ENCODE peak calls at places on chromosome 3, in six cellular contexts. A is esophagus squamous epithelium; Y is lung; S is colonic mucosa; H is cardiac fibroblast; N is activated CD8-positive, alpha-beta T cell treated with anti-CD3 and anti-CD28 coated beads for 36 hours. L is an unnamed sample.

GRCh38 chr3:175346573-175347356 is 487.6 kb downstream of the NAALADL2 start:
- DNase-seq in A (no peak), Y (peak), S (peak), H (peak), N (no peak), L (peak)

GRCh38 chr3:113231827-113232253 is 20.5 kb downstream of the BOC start:
- DNase-seq in A (no peak), Y (no peak), S (no peak), H (peak), N (no peak), L (peak)

GRCh38 chr3:27669505-27670085 is 52.5 kb downstream of the EOMES start:
- DNase-seq in A (no peak), Y (no peak), S (no peak), H (no peak), N (peak), L (peak)

GRCh38 chr3:125684199-125684598 is 88.9 kb upstream of the OSBPL11 start:
- DNase-seq in A (no peak), Y (peak), S (no peak), H (peak), N (no peak), L (no peak)

GRCh38 chr3:180048108-180048507 is 11.4 kb upstream of the PEX5L start:
- DNase-seq in A (no peak), Y (no peak), S (no peak), H (no peak), N (no peak), L (no peak)

GRCh38 chr3:76700323-76700722 is 339.6 kb upstream of the ROBO2 start:
- DNase-seq in A (no peak), Y (no peak), S (no peak), H (no peak), N (no peak), L (no peak)

GRCh38 chr3:184145120-184145524 is 10.0 kb downstream of the EIF2B5 start:
- DNase-seq in A (no peak), Y (peak), S (peak), H (peak), N (peak), L (peak)

GRCh38 chr3:10437272-10437994 is 68.0 kb downstream of the ATP2B2 start:
- DNase-seq in A (no peak), Y (no peak), S (no peak), H (peak), N (peak), L (peak)

GRCh38 chr3:197427013-197427412 is 128.6 kb upstream of the DLG1 start:
- DNase-seq in A (no peak), Y (no peak), S (no peak), H (no peak), N (no peak), L (no peak)

GRCh38 chr3:126557415-126557745 is 1.4 kb downstream of the C3orf22 start:
- DNase-seq in A (no peak), Y (no peak), S (peak), H (no peak), N (no peak), L (no peak)

GRCh38 chr3:39531681-39532080 is 64.2 kb downstream of the MOBP start:
- DNase-seq in A (no peak), Y (no peak), S (no peak), H (peak), N (no peak), L (peak)

GRCh38 chr3:14561051-14561634 is 21.0 kb upstream of the GRIP2 start:
- DNase-seq in A (no peak), Y (no peak), S (no peak), H (peak), N (no peak), L (peak)

GRCh38 chr3:108159128-108159527 is 63.1 kb downstream of the IFT57 start:
- DNase-seq in A (no peak), Y (no peak), S (no peak), H (peak), N (no peak), L (no peak)

GRCh38 chr3:88180398-88180999 is 30.7 kb downstream of the C3orf38 start:
- DNase-seq in A (no peak), Y (no peak), S (peak), H (peak), N (peak), L (peak)

GRCh38 chr3:124347418-124347817 is 355.5 kb upstream of the ROPN1 start:
- DNase-seq in A (no peak), Y (no peak), S (no peak), H (no peak), N (no peak), L (no peak)

GRCh38 chr3:186496016-186496415 is 48.2 kb downstream of the CRYGS start:
- DNase-seq in A (no peak), Y (no peak), S (no peak), H (no peak), N (no peak), L (no peak)

GRCh38 chr3:187230011-187230410 is 32.7 kb downstream of the RTP1 start:
- DNase-seq in A (no peak), Y (no peak), S (no peak), H (no peak), N (no peak), L (no peak)

GRCh38 chr3:46708401-46709146 is 7.4 kb downstream of the TMIE start:
- DNase-seq in A (no peak), Y (no peak), S (no peak), H (no peak), N (no peak), L (no peak)

GRCh38 chr3:126715432-126715831 is 11.4 kb downstream of the CHCHD6 start:
- DNase-seq in A (no peak), Y (no peak), S (no peak), H (no peak), N (no peak), L (no peak)

GRCh38 chr3:195188530-195188917 is 82.4 kb downstream of the XXYLT1 start:
- DNase-seq in A (no peak), Y (no peak), S (no peak), H (no peak), N (no peak), L (no peak)

GRCh38 chr3:130679218-130679617 is 67.4 kb downstream of the PIK3R4 start:
- DNase-seq in A (no peak), Y (no peak), S (no peak), H (no peak), N (no peak), L (no peak)

GRCh38 chr3:194983121-194983520 is 287.8 kb downstream of the XXYLT1 start:
- DNase-seq in A (no peak), Y (no peak), S (no peak), H (no peak), N (no peak), L (no peak)

GRCh38 chr3:180093535-180093934 is 56.8 kb upstream of the PEX5L start:
- DNase-seq in A (no peak), Y (no peak), S (no peak), H (no peak), N (no peak), L (no peak)

GRCh38 chr3:147191795-147192385 is 214.5 kb downstream of the ZIC4 start:
- DNase-seq in A (no peak), Y (no peak), S (peak), H (peak), N (peak), L (peak)

GRCh38 chr3:128001576-128001975 is 50.7 kb upstream of the SEC61A1 start:
- DNase-seq in A (no peak), Y (no peak), S (no peak), H (no peak), N (no peak), L (no peak)

GRCh38 chr3:127450331-127450730 is 140.2 kb downstream of the TPRA1 start:
- DNase-seq in A (no peak), Y (no peak), S (no peak), H (no peak), N (no peak), L (no peak)

GRCh38 chr3:130621824-130622223 is 104.8 kb downstream of the COL6A6 start:
- DNase-seq in A (no peak), Y (no peak), S (no peak), H (no peak), N (no peak), L (peak)

GRCh38 chr3:36429986-36430485 is 49.7 kb downstream of the STAC start:
- DNase-seq in A (no peak), Y (no peak), S (no peak), H (no peak), N (no peak), L (no peak)

GRCh38 chr3:40304352-40304751 is 5.2 kb upstream of the EIF1B start:
- DNase-seq in A (no peak), Y (no peak), S (no peak), H (no peak), N (no peak), L (no peak)

GRCh38 chr3:171234298-171235020 is 207.9 kb upstream of the SLC2A2 start:
- DNase-seq in A (no peak), Y (no peak), S (no peak), H (no peak), N (no peak), L (no peak)

GRCh38 chr3:79983063-79983561 is 215.3 kb upstream of the ROBO1 start:
- DNase-seq in A (no peak), Y (no peak), S (no peak), H (no peak), N (no peak), L (no peak)

GRCh38 chr3:188061133-188061532 is 92.8 kb upstream of the LPP start:
- DNase-seq in A (no peak), Y (no peak), S (no peak), H (peak), N (peak), L (peak)

GRCh38 chr3:187742351-187743171 is 2.7 kb downstream of the BCL6 start:
- DNase-seq in A (no peak), Y (no peak), S (peak), H (peak), N (peak), L (peak)

GRCh38 chr3:195692781-195693427 is 27.9 kb upstream of the MUC20 start:
- DNase-seq in A (no peak), Y (no peak), S (no peak), H (no peak), N (no peak), L (no peak)

GRCh38 chr3:13879102-13879945 is 547 bp downstream of the WNT7A start:
- DNase-seq in A (no peak), Y (no peak), S (no peak), H (no peak), N (peak), L (no peak)

GRCh38 chr3:82509106-82509842 is 747.8 kb upstream of the GBE1 start:
- DNase-seq in A (no peak), Y (no peak), S (no peak), H (no peak), N (no peak), L (no peak)

GRCh38 chr3:61094608-61095007 is 156.6 kb downstream of the FHIT start:
- DNase-seq in A (no peak), Y (no peak), S (no peak), H (no peak), N (no peak), L (no peak)

GRCh38 chr3:98690876-98691275 is 72.3 kb upstream of the ST3GAL6 start:
- DNase-seq in A (no peak), Y (no peak), S (no peak), H (peak), N (no peak), L (no peak)

GRCh38 chr3:22443834-22444233 is 692.8 kb upstream of the ZNF385D start:
- DNase-seq in A (no peak), Y (no peak), S (no peak), H (no peak), N (no peak), L (no peak)

GRCh38 chr3:152517517-152517916 is 248.8 kb downstream of the MBNL1 start:
- DNase-seq in A (no peak), Y (no peak), S (no peak), H (no peak), N (no peak), L (no peak)

GRCh38 chr3:152519376-152519775 is 250.6 kb downstream of the MBNL1 start:
- DNase-seq in A (no peak), Y (no peak), S (no peak), H (no peak), N (no peak), L (no peak)

GRCh38 chr3:152513301-152513960 is 244.7 kb downstream of the MBNL1 start:
- DNase-seq in A (no peak), Y (no peak), S (no peak), H (no peak), N (no peak), L (no peak)

GRCh38 chr3:152516195-152516594 is 247.5 kb downstream of the MBNL1 start:
- DNase-seq in A (no peak), Y (no peak), S (no peak), H (no peak), N (no peak), L (no peak)

DNA sequence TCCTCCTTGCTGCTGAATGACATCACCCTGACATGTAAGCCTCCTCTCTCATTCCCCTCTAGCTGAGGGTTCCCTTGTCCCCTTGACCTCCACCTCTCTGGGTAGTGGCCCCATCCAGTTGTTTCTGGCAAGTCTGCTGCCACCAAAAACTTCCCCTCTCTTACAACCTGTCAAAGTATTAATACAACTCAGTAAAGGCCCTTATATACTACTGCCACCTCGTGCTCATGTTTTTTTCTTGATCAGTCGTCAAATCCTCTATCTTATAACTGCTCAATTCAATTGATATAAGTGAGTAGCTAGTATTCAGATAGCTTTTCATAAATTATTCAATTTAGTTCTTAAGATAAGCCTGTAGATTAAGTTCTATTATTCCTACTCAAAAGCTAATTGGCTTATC is 249.6 kb downstream of the MBNL1 start:
- DNase-seq in A (no peak), Y (no peak), S (no peak), H (no peak), N (no peak), L (no peak)
- TF ChIP-seq CTCF in A (no peak), Y (no peak), S (no peak), H (no peak), N (no peak), L (no peak)

DNA sequence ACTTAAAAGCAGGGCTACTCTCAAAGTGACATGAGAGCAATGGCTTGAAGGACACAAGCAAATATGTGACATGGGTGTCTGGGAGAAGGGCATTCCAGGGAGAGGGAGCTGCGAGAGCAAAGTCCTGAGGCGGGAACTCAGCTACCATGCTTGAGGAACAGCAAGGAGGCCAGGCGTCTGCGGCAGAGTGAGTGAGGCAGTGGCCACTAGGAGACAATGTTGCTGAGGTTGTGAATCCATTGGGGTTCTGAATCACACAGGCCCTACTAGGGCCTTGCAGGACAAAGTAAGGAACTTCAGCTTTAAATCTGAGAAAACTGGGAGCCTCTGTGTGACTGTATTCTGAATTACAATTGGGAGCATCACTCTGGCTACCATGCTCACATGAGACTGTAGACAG is 94.1 kb upstream of the PRICKLE2 start:
- DNase-seq in A (no peak), Y (no peak), S (no peak), H (no peak), N (no peak), L (no peak)
- TF ChIP-seq CTCF in A (no peak), Y (no peak), S (no peak), H (no peak), N (no peak), L (peak)

GRCh38 chr3:157606392-157607197 is 103.4 kb upstream of the VEPH1 start:
- DNase-seq in A (no peak), Y (peak), S (peak), H (peak), N (peak), L (peak)
- TF ChIP-seq CTCF in A (peak), Y (peak), S (peak), H (peak), N (peak), L (peak)

GRCh38 chr3:86554346-86554745 is 436.6 kb downstream of the VGLL3 start:
- DNase-seq in A (no peak), Y (no peak), S (no peak), H (no peak), N (no peak), L (no peak)
- TF ChIP-seq CTCF in A (no peak), Y (no peak), S (no peak), H (no peak), N (no peak), L (no peak)

GRCh38 chr3:4711680-4711992 is 218.5 kb downstream of the ITPR1 start:
- DNase-seq in A (no peak), Y (no peak), S (no peak), H (no peak), N (no peak), L (peak)
- TF ChIP-seq CTCF in A (no peak), Y (no peak), S (no peak), H (no peak), N (peak), L (no peak)

DNA sequence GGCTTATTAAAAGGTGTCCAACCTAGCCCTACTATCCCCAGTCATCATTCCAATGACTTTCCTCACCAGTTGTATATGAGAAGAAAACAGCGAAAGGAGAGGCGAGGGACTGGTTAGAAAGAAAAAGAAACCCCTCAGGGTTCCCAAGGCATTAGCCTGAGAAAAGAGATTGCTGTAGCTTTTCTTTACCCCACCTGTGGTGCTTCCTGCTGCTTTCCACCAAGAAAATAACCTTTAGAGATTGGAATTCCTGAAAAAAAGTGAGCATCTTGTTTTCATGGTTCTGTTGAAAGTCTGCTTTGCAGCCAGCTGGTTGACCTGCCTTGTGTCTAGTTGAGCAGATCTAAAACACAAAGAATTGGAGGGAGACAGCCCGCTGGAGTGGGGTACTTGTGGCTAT is 196.4 kb downstream of the CADPS start:
- DNase-seq in A (no peak), Y (no peak), S (no peak), H (no peak), N (no peak), L (no peak)
- TF ChIP-seq CTCF in A (no peak), Y (no peak), S (no peak), H (no peak), N (no peak), L (no peak)

GRCh38 chr3:44862221-44862637 is 517 bp downstream of the TMEM42 start:
- DNase-seq in A (no peak), Y (no peak), S (peak), H (peak), N (peak), L (peak)

GRCh38 chr3:44860117-44860516 is 1.6 kb upstream of the TMEM42 start:
- DNase-seq in A (no peak), Y (no peak), S (no peak), H (no peak), N (no peak), L (no peak)

GRCh38 chr3:44865272-44866005 is 3.7 kb downstream of the TMEM42 start:
- DNase-seq in A (no peak), Y (no peak), S (no peak), H (no peak), N (peak), L (peak)

GRCh38 chr3:44867421-44868111 is 5.9 kb downstream of the TMEM42 start:
- DNase-seq in A (no peak), Y (no peak), S (no peak), H (no peak), N (no peak), L (no peak)

DNA sequence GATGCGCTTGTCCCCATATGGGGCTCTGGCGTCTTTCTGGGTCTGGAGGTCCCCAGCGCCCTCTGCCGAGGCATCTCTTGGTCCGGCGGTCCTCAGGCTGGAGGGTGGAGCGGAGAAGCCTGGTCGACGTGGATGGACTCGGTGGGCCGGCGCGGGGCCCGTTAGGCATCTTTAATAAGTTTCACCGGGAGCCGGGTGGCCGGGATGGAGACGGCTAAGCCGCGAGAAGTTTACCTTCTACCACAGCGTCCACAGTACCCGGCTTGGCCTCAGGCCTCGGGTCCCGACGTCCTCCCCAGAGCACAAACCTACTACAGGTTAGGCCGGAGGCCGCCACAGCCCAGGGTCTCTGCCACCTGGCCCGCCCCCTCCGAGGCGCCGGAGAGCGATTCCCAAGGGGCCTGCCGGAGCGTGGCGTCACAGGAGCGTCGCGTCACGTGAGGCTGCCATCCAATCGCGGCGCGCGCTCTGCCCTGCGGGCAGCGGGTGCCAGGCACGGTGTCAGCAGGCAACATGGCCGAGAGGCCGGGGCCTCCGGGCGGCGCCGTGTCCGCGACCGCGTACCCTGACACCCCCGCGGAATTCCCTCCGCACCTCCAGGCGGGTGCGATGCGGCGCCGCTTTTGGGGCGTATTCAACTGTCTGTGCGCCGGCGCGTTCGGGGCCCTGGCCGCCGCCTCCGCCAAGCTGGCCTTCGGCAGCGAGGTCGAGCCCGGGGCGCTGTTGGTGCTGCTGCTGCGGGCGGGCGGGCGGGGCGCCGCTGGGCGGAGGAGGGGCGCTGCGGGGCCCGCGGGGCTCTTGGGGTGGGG is at the start of gene TMEM42:
- DNase-seq in A (peak), Y (peak), S (peak), H (peak), N (peak), L (peak)
- TF ChIP-seq CTCF in A (no peak), Y (no peak), S (no peak), H (peak), N (peak), L (peak)

GRCh38 chr3:58249358-58250092 is 11.9 kb downstream of the ABHD6 start:
- DNase-seq in A (no peak), Y (no peak), S (peak), H (no peak), N (no peak), L (peak)
- TF ChIP-seq CTCF in A (no peak), Y (no peak), S (no peak), H (peak), N (no peak), L (peak)

L was measured in astrocyte of the spinal cord.